ENCODE peak calls at places on chromosomes 12 and 14, in ten cellular contexts. One of them, this sample, is unnamed.

GRCh38 chr12:39368096-39368495 is 74.8 kb downstream of the KIF21A start:
- DNase-seq in NCI-H1694: no peak
- DNase-seq in activated CD4-positive, alpha-beta T cell treated with anti-CD3 and anti-CD28 coated beads for 36 hours: no peak
- DNase-seq in left cardiac atrium: no peak
- DNase-seq in GM12865: peak; percentile 18
- DNase-seq in suprapubic skin: no peak
- DNase-seq in LHCN-M2: peak; percentile 1
- DNase-seq in NT2/D1: no peak
- DNase-seq in LoVo: no peak
- DNase-seq in left lung: no peak
- DNase-seq in this sample: no peak

GRCh38 chr12:85529896-85530295 is 249.9 kb downstream of the ALX1 start:
- DNase-seq in NCI-H1694: no peak
- DNase-seq in activated CD4-positive, alpha-beta T cell treated with anti-CD3 and anti-CD28 coated beads for 36 hours: no peak
- DNase-seq in left cardiac atrium: no peak
- DNase-seq in GM12865: no peak
- DNase-seq in suprapubic skin: no peak
- DNase-seq in LHCN-M2: no peak
- DNase-seq in NT2/D1: no peak
- DNase-seq in LoVo: no peak
- DNase-seq in left lung: no peak
- DNase-seq in this sample: no peak

GRCh38 chr14:67971627-67972625 is 152.3 kb downstream of the RAD51B start:
- DNase-seq in NCI-H1694: no peak
- DNase-seq in activated CD4-positive, alpha-beta T cell treated with anti-CD3 and anti-CD28 coated beads for 36 hours: no peak
- DNase-seq in left cardiac atrium: no peak
- DNase-seq in GM12865: no peak
- DNase-seq in suprapubic skin: no peak
- DNase-seq in LHCN-M2: peak; percentile 20
- DNase-seq in NT2/D1: no peak
- DNase-seq in LoVo: peak; percentile 33
- DNase-seq in left lung: no peak
- DNase-seq in this sample: no peak

GRCh38 chr14:104792101-104792884 is 3.3 kb downstream of the AKT1 start:
- DNase-seq in NCI-H1694: no peak
- DNase-seq in activated CD4-positive, alpha-beta T cell treated with anti-CD3 and anti-CD28 coated beads for 36 hours: no peak
- DNase-seq in left cardiac atrium: no peak
- DNase-seq in GM12865: no peak
- DNase-seq in suprapubic skin: no peak
- DNase-seq in LHCN-M2: no peak
- DNase-seq in NT2/D1: no peak
- DNase-seq in LoVo: no peak
- DNase-seq in left lung: peak; percentile 81
- DNase-seq in this sample: no peak

GRCh38 chr12:26798013-26798412 is 35.0 kb downstream of the ITPR2 start:
- DNase-seq in NCI-H1694: no peak
- DNase-seq in activated CD4-positive, alpha-beta T cell treated with anti-CD3 and anti-CD28 coated beads for 36 hours: no peak
- DNase-seq in left cardiac atrium: no peak
- DNase-seq in GM12865: no peak
- DNase-seq in suprapubic skin: no peak
- DNase-seq in LHCN-M2: peak; percentile 77
- DNase-seq in NT2/D1: no peak
- DNase-seq in LoVo: no peak
- DNase-seq in left lung: no peak
- DNase-seq in this sample: no peak

GRCh38 chr12:13918883-13919282 is 62.5 kb downstream of the GRIN2B start:
- DNase-seq in NCI-H1694: no peak
- DNase-seq in activated CD4-positive, alpha-beta T cell treated with anti-CD3 and anti-CD28 coated beads for 36 hours: no peak
- DNase-seq in left cardiac atrium: no peak
- DNase-seq in GM12865: peak; percentile 33
- DNase-seq in suprapubic skin: no peak
- DNase-seq in LHCN-M2: no peak
- DNase-seq in NT2/D1: no peak
- DNase-seq in LoVo: no peak
- DNase-seq in left lung: no peak
- DNase-seq in this sample: no peak

GRCh38 chr12:96780330-96780729 is 126.7 kb upstream of the NEDD1 start:
- DNase-seq in NCI-H1694: no peak
- DNase-seq in activated CD4-positive, alpha-beta T cell treated with anti-CD3 and anti-CD28 coated beads for 36 hours: no peak
- DNase-seq in left cardiac atrium: no peak
- DNase-seq in GM12865: no peak
- DNase-seq in suprapubic skin: no peak
- DNase-seq in LHCN-M2: no peak
- DNase-seq in NT2/D1: no peak
- DNase-seq in LoVo: no peak
- DNase-seq in left lung: no peak
- DNase-seq in this sample: no peak

GRCh38 chr14:100532154-100532915 is 54.9 kb downstream of the BEGAIN start:
- DNase-seq in NCI-H1694: no peak
- DNase-seq in activated CD4-positive, alpha-beta T cell treated with anti-CD3 and anti-CD28 coated beads for 36 hours: no peak
- DNase-seq in left cardiac atrium: peak; percentile 10
- DNase-seq in GM12865: no peak
- DNase-seq in suprapubic skin: peak; percentile 61
- DNase-seq in LHCN-M2: no peak
- DNase-seq in NT2/D1: no peak
- DNase-seq in LoVo: no peak
- DNase-seq in left lung: peak; percentile 27
- DNase-seq in this sample: peak; percentile 1

GRCh38 chr14:66070542-66071319 is 415.4 kb upstream of the CCDC196 start:
- DNase-seq in NCI-H1694: peak; percentile 66
- DNase-seq in activated CD4-positive, alpha-beta T cell treated with anti-CD3 and anti-CD28 coated beads for 36 hours: peak; percentile 79
- DNase-seq in left cardiac atrium: peak; percentile 46
- DNase-seq in GM12865: peak; percentile 38
- DNase-seq in suprapubic skin: no peak
- DNase-seq in LHCN-M2: no peak
- DNase-seq in NT2/D1: peak; percentile 40
- DNase-seq in LoVo: peak; percentile 23
- DNase-seq in left lung: no peak
- DNase-seq in this sample: peak; percentile 68

GRCh38 chr12:41924111-41924510 is 220.6 kb downstream of the GXYLT1 start:
- DNase-seq in NCI-H1694: no peak
- DNase-seq in activated CD4-positive, alpha-beta T cell treated with anti-CD3 and anti-CD28 coated beads for 36 hours: no peak
- DNase-seq in left cardiac atrium: no peak
- DNase-seq in GM12865: no peak
- DNase-seq in suprapubic skin: no peak
- DNase-seq in LHCN-M2: no peak
- DNase-seq in NT2/D1: no peak
- DNase-seq in LoVo: no peak
- DNase-seq in left lung: no peak
- DNase-seq in this sample: no peak

GRCh38 chr14:66610154-66610563 is 102.2 kb downstream of the GPHN start:
- DNase-seq in NCI-H1694: no peak
- DNase-seq in activated CD4-positive, alpha-beta T cell treated with anti-CD3 and anti-CD28 coated beads for 36 hours: no peak
- DNase-seq in left cardiac atrium: no peak
- DNase-seq in GM12865: peak; percentile 79
- DNase-seq in suprapubic skin: no peak
- DNase-seq in LHCN-M2: peak; percentile 8
- DNase-seq in NT2/D1: no peak
- DNase-seq in LoVo: peak; percentile 38
- DNase-seq in left lung: no peak
- DNase-seq in this sample: no peak

GRCh38 chr14:58864751-58865519 is 227.2 kb downstream of the DACT1 start:
- DNase-seq in NCI-H1694: peak; percentile 54
- DNase-seq in activated CD4-positive, alpha-beta T cell treated with anti-CD3 and anti-CD28 coated beads for 36 hours: no peak
- DNase-seq in left cardiac atrium: no peak
- DNase-seq in GM12865: no peak
- DNase-seq in suprapubic skin: no peak
- DNase-seq in LHCN-M2: no peak
- DNase-seq in NT2/D1: no peak
- DNase-seq in LoVo: no peak
- DNase-seq in left lung: no peak
- DNase-seq in this sample: no peak

GRCh38 chr14:89284368-89285058 is 132.5 kb downstream of the FOXN3 start:
- DNase-seq in NCI-H1694: no peak
- DNase-seq in activated CD4-positive, alpha-beta T cell treated with anti-CD3 and anti-CD28 coated beads for 36 hours: no peak
- DNase-seq in left cardiac atrium: no peak
- DNase-seq in GM12865: no peak
- DNase-seq in suprapubic skin: no peak
- DNase-seq in LHCN-M2: no peak
- DNase-seq in NT2/D1: no peak
- DNase-seq in LoVo: no peak
- DNase-seq in left lung: no peak
- DNase-seq in this sample: no peak

GRCh38 chr14:22824711-22825359 is 4.9 kb upstream of the MRPL52 start:
- DNase-seq in NCI-H1694: no peak
- DNase-seq in activated CD4-positive, alpha-beta T cell treated with anti-CD3 and anti-CD28 coated beads for 36 hours: peak; percentile 42
- DNase-seq in left cardiac atrium: no peak
- DNase-seq in GM12865: peak; percentile 41
- DNase-seq in suprapubic skin: no peak
- DNase-seq in LHCN-M2: peak; percentile 88
- DNase-seq in NT2/D1: no peak
- DNase-seq in LoVo: peak; percentile 71
- DNase-seq in left lung: peak; percentile 53
- DNase-seq in this sample: no peak

GRCh38 chr12:96636895-96637294 is 147.5 kb downstream of the CFAP54 start:
- DNase-seq in NCI-H1694: no peak
- DNase-seq in activated CD4-positive, alpha-beta T cell treated with anti-CD3 and anti-CD28 coated beads for 36 hours: no peak
- DNase-seq in left cardiac atrium: no peak
- DNase-seq in GM12865: no peak
- DNase-seq in suprapubic skin: no peak
- DNase-seq in LHCN-M2: no peak
- DNase-seq in NT2/D1: no peak
- DNase-seq in LoVo: no peak
- DNase-seq in left lung: no peak
- DNase-seq in this sample: no peak

GRCh38 chr14:80636071-80636470 is 305.5 kb downstream of the CEP128 start:
- DNase-seq in NCI-H1694: no peak
- DNase-seq in activated CD4-positive, alpha-beta T cell treated with anti-CD3 and anti-CD28 coated beads for 36 hours: no peak
- DNase-seq in left cardiac atrium: no peak
- DNase-seq in GM12865: peak; percentile 4
- DNase-seq in suprapubic skin: no peak
- DNase-seq in LHCN-M2: no peak
- DNase-seq in NT2/D1: peak; percentile 0
- DNase-seq in LoVo: no peak
- DNase-seq in left lung: no peak
- DNase-seq in this sample: no peak

GRCh38 chr14:57526942-57527341 is 33.3 kb upstream of the CCDC198 start:
- DNase-seq in NCI-H1694: no peak
- DNase-seq in activated CD4-positive, alpha-beta T cell treated with anti-CD3 and anti-CD28 coated beads for 36 hours: peak; percentile 10
- DNase-seq in left cardiac atrium: no peak
- DNase-seq in GM12865: peak; percentile 21
- DNase-seq in suprapubic skin: no peak
- DNase-seq in LHCN-M2: no peak
- DNase-seq in NT2/D1: peak; percentile 30
- DNase-seq in LoVo: no peak
- DNase-seq in left lung: no peak
- DNase-seq in this sample: no peak

GRCh38 chr14:63460594-63461132 is 82.5 kb downstream of the PPP2R5E start:
- DNase-seq in NCI-H1694: no peak
- DNase-seq in activated CD4-positive, alpha-beta T cell treated with anti-CD3 and anti-CD28 coated beads for 36 hours: no peak
- DNase-seq in left cardiac atrium: no peak
- DNase-seq in GM12865: no peak
- DNase-seq in suprapubic skin: no peak
- DNase-seq in LHCN-M2: no peak
- DNase-seq in NT2/D1: no peak
- DNase-seq in LoVo: no peak
- DNase-seq in left lung: no peak
- DNase-seq in this sample: no peak

GRCh38 chr12:60398547-60398946 is 802.7 kb downstream of the SLC16A7 start:
- DNase-seq in NCI-H1694: no peak
- DNase-seq in activated CD4-positive, alpha-beta T cell treated with anti-CD3 and anti-CD28 coated beads for 36 hours: no peak
- DNase-seq in left cardiac atrium: no peak
- DNase-seq in GM12865: no peak
- DNase-seq in suprapubic skin: no peak
- DNase-seq in LHCN-M2: no peak
- DNase-seq in NT2/D1: no peak
- DNase-seq in LoVo: no peak
- DNase-seq in left lung: no peak
- DNase-seq in this sample: no peak

GRCh38 chr14:85416771-85417170 is 113.2 kb upstream of the FLRT2 start:
- DNase-seq in NCI-H1694: no peak
- DNase-seq in activated CD4-positive, alpha-beta T cell treated with anti-CD3 and anti-CD28 coated beads for 36 hours: no peak
- DNase-seq in left cardiac atrium: no peak
- DNase-seq in GM12865: no peak
- DNase-seq in suprapubic skin: no peak
- DNase-seq in LHCN-M2: peak; percentile 89
- DNase-seq in NT2/D1: no peak
- DNase-seq in LoVo: no peak
- DNase-seq in left lung: no peak
- DNase-seq in this sample: no peak

GRCh38 chr14:60648169-60648933 is 926 bp downstream of the SIX1 start:
- DNase-seq in NCI-H1694: no peak
- DNase-seq in activated CD4-positive, alpha-beta T cell treated with anti-CD3 and anti-CD28 coated beads for 36 hours: peak; percentile 16
- DNase-seq in left cardiac atrium: no peak
- DNase-seq in GM12865: no peak
- DNase-seq in suprapubic skin: no peak
- DNase-seq in LHCN-M2: peak; percentile 17
- DNase-seq in NT2/D1: no peak
- DNase-seq in LoVo: no peak
- DNase-seq in left lung: no peak
- DNase-seq in this sample: no peak

GRCh38 chr12:57896437-57897201 is 44.7 kb upstream of the ATP23 start:
- DNase-seq in NCI-H1694: peak; percentile 18
- DNase-seq in activated CD4-positive, alpha-beta T cell treated with anti-CD3 and anti-CD28 coated beads for 36 hours: peak; percentile 35
- DNase-seq in left cardiac atrium: peak; percentile 86
- DNase-seq in GM12865: peak; percentile 37
- DNase-seq in suprapubic skin: peak; percentile 91
- DNase-seq in LHCN-M2: peak; percentile 58
- DNase-seq in NT2/D1: peak; percentile 43
- DNase-seq in LoVo: no peak
- DNase-seq in left lung: peak; percentile 79
- DNase-seq in this sample: no peak

GRCh38 chr12:32305163-32305562 is 94.2 kb upstream of the FGD4 start:
- DNase-seq in NCI-H1694: peak; percentile 7
- DNase-seq in activated CD4-positive, alpha-beta T cell treated with anti-CD3 and anti-CD28 coated beads for 36 hours: no peak
- DNase-seq in left cardiac atrium: no peak
- DNase-seq in GM12865: peak; percentile 61
- DNase-seq in suprapubic skin: no peak
- DNase-seq in LHCN-M2: peak; percentile 36
- DNase-seq in NT2/D1: no peak
- DNase-seq in LoVo: peak; percentile 35
- DNase-seq in left lung: no peak
- DNase-seq in this sample: no peak

GRCh38 chr12:42372154-42372791 is 46.3 kb downstream of the PPHLN1 start:
- DNase-seq in NCI-H1694: peak; percentile 30
- DNase-seq in activated CD4-positive, alpha-beta T cell treated with anti-CD3 and anti-CD28 coated beads for 36 hours: peak; percentile 22
- DNase-seq in left cardiac atrium: no peak
- DNase-seq in GM12865: peak; percentile 73
- DNase-seq in suprapubic skin: no peak
- DNase-seq in LHCN-M2: peak; percentile 51
- DNase-seq in NT2/D1: peak; percentile 51
- DNase-seq in LoVo: peak; percentile 52
- DNase-seq in left lung: no peak
- DNase-seq in this sample: no peak

GRCh38 chr12:16606201-16606849 is 363 bp upstream of the LMO3 start:
- DNase-seq in NCI-H1694: peak; percentile 76
- DNase-seq in activated CD4-positive, alpha-beta T cell treated with anti-CD3 and anti-CD28 coated beads for 36 hours: no peak
- DNase-seq in left cardiac atrium: peak; percentile 22
- DNase-seq in GM12865: peak; percentile 48
- DNase-seq in suprapubic skin: no peak
- DNase-seq in LHCN-M2: peak; percentile 81
- DNase-seq in NT2/D1: peak; percentile 84
- DNase-seq in LoVo: peak; percentile 6
- DNase-seq in left lung: no peak
- DNase-seq in this sample: no peak

GRCh38 chr12:8698132-8698829 is 490 bp downstream of the RIMKLB start:
- DNase-seq in NCI-H1694: no peak
- DNase-seq in activated CD4-positive, alpha-beta T cell treated with anti-CD3 and anti-CD28 coated beads for 36 hours: peak; percentile 63
- DNase-seq in left cardiac atrium: peak; percentile 82
- DNase-seq in GM12865: peak; percentile 59
- DNase-seq in suprapubic skin: peak; percentile 88
- DNase-seq in LHCN-M2: peak; percentile 27
- DNase-seq in NT2/D1: peak; percentile 87
- DNase-seq in LoVo: peak; percentile 55
- DNase-seq in left lung: peak; percentile 77
- DNase-seq in this sample: peak; percentile 74

GRCh38 chr12:118371354-118372282 is 1.1 kb downstream of the TAOK3 start:
- DNase-seq in NCI-H1694: no peak
- DNase-seq in activated CD4-positive, alpha-beta T cell treated with anti-CD3 and anti-CD28 coated beads for 36 hours: peak; percentile 22
- DNase-seq in left cardiac atrium: peak; percentile 33
- DNase-seq in GM12865: no peak
- DNase-seq in suprapubic skin: peak; percentile 82
- DNase-seq in LHCN-M2: no peak
- DNase-seq in NT2/D1: no peak
- DNase-seq in LoVo: no peak
- DNase-seq in left lung: peak; percentile 44
- DNase-seq in this sample: peak; percentile 59

GRCh38 chr14:77133718-77134338 is 7.8 kb downstream of the ZDHHC22 start:
- DNase-seq in NCI-H1694: no peak
- DNase-seq in activated CD4-positive, alpha-beta T cell treated with anti-CD3 and anti-CD28 coated beads for 36 hours: peak; percentile 83
- DNase-seq in left cardiac atrium: peak; percentile 62
- DNase-seq in GM12865: peak; percentile 67
- DNase-seq in suprapubic skin: peak; percentile 77
- DNase-seq in LHCN-M2: peak; percentile 32
- DNase-seq in NT2/D1: no peak
- DNase-seq in LoVo: peak; percentile 49
- DNase-seq in left lung: no peak
- DNase-seq in this sample: peak; percentile 76

This sample was measured in stimulated activated effector memory CD8-positive, alpha-beta T cell treated with anti-CD3 and anti-CD28 coated beads, Interleukin-12 subunit alpha, Interleukin-12 subunit beta, amount 100 ng/mL, for 72 hours.